ENCODE peak calls at places on chromosomes 5 and 9, in five cellular contexts. J is cardiac fibroblast, X is NCI-H2029, S is AG10803, W is omental fat pad. T is an unnamed sample.

GRCh38 chr9:120619751-120620655 is 40.0 kb upstream of the CDK5RAP2 start:
- DNase-seq in J (peak; percentile 81), X (peak; percentile 58), S (peak; percentile 67), W (no peak), T (peak; percentile 56)

GRCh38 chr5:65927497-65928340 is 1.3 kb downstream of the ERBIN start:
- DNase-seq in J (peak; percentile 73), X (no peak), S (peak; percentile 74), W (no peak), T (no peak)

GRCh38 chr9:76703270-76703669 is 61.0 kb upstream of the PCA3 start:
- DNase-seq in J (no peak), X (no peak), S (no peak), W (no peak), T (no peak)

GRCh38 chr9:121902483-121903135 is 190.5 kb downstream of the TTLL11 start:
- DNase-seq in J (peak; percentile 94), X (no peak), S (peak; percentile 100), W (no peak), T (no peak)

GRCh38 chr5:92401492-92401891 is 1018.4 kb upstream of the ARRDC3 start:
- DNase-seq in J (peak; percentile 53), X (no peak), S (peak; percentile 4), W (no peak), T (peak; percentile 48)

GRCh38 chr5:169701910-169702451 is 64.9 kb downstream of the DOCK2 start:
- DNase-seq in J (peak; percentile 73), X (no peak), S (peak; percentile 63), W (no peak), T (no peak)

GRCh38 chr9:81264516-81264915 is 424.8 kb downstream of the TLE1 start:
- DNase-seq in J (peak; percentile 4), X (no peak), S (no peak), W (no peak), T (no peak)

GRCh38 chr9:5845147-5845531 is 12.2 kb upstream of the ERMP1 start:
- DNase-seq in J (no peak), X (no peak), S (no peak), W (no peak), T (no peak)

GRCh38 chr5:34620185-34620584 is 35.9 kb upstream of the RAI14 start:
- DNase-seq in J (no peak), X (no peak), S (no peak), W (no peak), T (no peak)

GRCh38 chr5:77210091-77211012 is at the start of gene PDE8B:
- DNase-seq in J (no peak), X (peak; percentile 16), S (no peak), W (no peak), T (no peak)

GRCh38 chr9:81632599-81632998 is 56.7 kb downstream of the TLE1 start:
- DNase-seq in J (peak; percentile 86), X (no peak), S (peak; percentile 62), W (no peak), T (no peak)

T was measured in NCI-H2171.